ENCODE peak calls at places on chromosomes 3 and 15, in four cellular contexts. Q, Z, H and R are unnamed samples.

GRCh38 chr3:16849240-16849639 is 35.5 kb upstream of the PLCL2 start:
- DNase-seq in Q (no peak), Z (no peak), H (no peak), R (peak)

GRCh38 chr15:42355291-42355690 is 4.0 kb upstream of the CAPN3 start:
- DNase-seq in Q (no peak), Z (no peak), H (no peak), R (no peak)

GRCh38 chr15:85035980-85036379 is 54.3 kb downstream of the PDE8A start:
- DNase-seq in Q (no peak), Z (no peak), H (no peak), R (no peak)

GRCh38 chr3:32403663-32404062 is 12.0 kb downstream of the CMTM7 start:
- DNase-seq in Q (no peak), Z (no peak), H (no peak), R (no peak)

GRCh38 chr3:41362638-41363559 is 163.6 kb downstream of the CTNNB1 start:
- DNase-seq in Q (peak), Z (no peak), H (no peak), R (peak)

GRCh38 chr3:176814252-176814651 is 383.0 kb downstream of the TBL1XR1 start:
- DNase-seq in Q (peak), Z (peak), H (peak), R (peak)

GRCh38 chr3:185341616-185342457 is 21.1 kb upstream of the MAP3K13 start:
- DNase-seq in Q (no peak), Z (no peak), H (no peak), R (no peak)

GRCh38 chr3:18444597-18445420 is 19.7 kb upstream of the SATB1 start:
- DNase-seq in Q (peak), Z (peak), H (peak), R (peak)

GRCh38 chr15:84633311-84634227 is 20.5 kb downstream of the WDR73 start:
- DNase-seq in Q (peak), Z (peak), H (peak), R (peak)

GRCh38 chr15:77019476-77020331 is 24.8 kb downstream of the PSTPIP1 start:
- DNase-seq in Q (no peak), Z (no peak), H (no peak), R (no peak)

GRCh38 chr3:100910986-100911385 is 82.2 kb downstream of the ABI3BP start:
- DNase-seq in Q (no peak), Z (no peak), H (no peak), R (no peak)

GRCh38 chr3:186746008-186746407 is 28.8 kb downstream of the KNG1 start:
- DNase-seq in Q (peak), Z (no peak), H (no peak), R (peak)

GRCh38 chr15:56772868-56773639 is 39.7 kb upstream of the ZNF280D start:
- DNase-seq in Q (peak), Z (no peak), H (no peak), R (no peak)

GRCh38 chr3:171526869-171527268 is 66.7 kb upstream of the TNIK start:
- DNase-seq in Q (peak), Z (no peak), H (no peak), R (no peak)

GRCh38 chr3:42013652-42014442 is 51.9 kb upstream of the ULK4 start:
- DNase-seq in Q (no peak), Z (peak), H (peak), R (peak)

GRCh38 chr3:116920836-116921596 is 211.4 kb downstream of the TUSC7 start:
- DNase-seq in Q (no peak), Z (no peak), H (no peak), R (no peak)

GRCh38 chr3:186307594-186307993 is 54.4 kb downstream of the DGKG start:
- DNase-seq in Q (peak), Z (peak), H (peak), R (no peak)

GRCh38 chr3:94069242-94069813 is 6.5 kb downstream of the NSUN3 start:
- DNase-seq in Q (peak), Z (no peak), H (no peak), R (no peak)

GRCh38 chr3:115500795-115501194 is 122.5 kb upstream of the GAP43 start:
- DNase-seq in Q (no peak), Z (no peak), H (no peak), R (no peak)

GRCh38 chr15:63420333-63420741 is 38.7 kb upstream of the CA12 start:
- DNase-seq in Q (no peak), Z (peak), H (peak), R (no peak)

GRCh38 chr3:148158210-148158609 is 539.5 kb upstream of the AGTR1 start:
- DNase-seq in Q (no peak), Z (no peak), H (no peak), R (no peak)

GRCh38 chr3:179410317-179410716 is 41.0 kb downstream of the GNB4 start:
- DNase-seq in Q (no peak), Z (no peak), H (no peak), R (no peak)

GRCh38 chr3:66991478-66991877 is 6.6 kb upstream of the KBTBD8 start:
- DNase-seq in Q (no peak), Z (peak), H (no peak), R (no peak)

GRCh38 chr3:110165753-110166152 is 828.4 kb upstream of the DPPA4 start:
- DNase-seq in Q (no peak), Z (no peak), H (no peak), R (peak)

GRCh38 chr3:88986834-88987233 is 120.6 kb upstream of the EPHA3 start:
- DNase-seq in Q (no peak), Z (no peak), H (no peak), R (no peak)

GRCh38 chr3:52226229-52226817 is 878 bp upstream of the TLR9 start:
- DNase-seq in Q (no peak), Z (no peak), H (no peak), R (no peak)

GRCh38 chr3:55690746-55691540 is 203.8 kb upstream of the WNT5A start:
- DNase-seq in Q (no peak), Z (no peak), H (peak), R (peak)

GRCh38 chr3:33420966-33421365 is 19.2 kb downstream of the UBP1 start:
- DNase-seq in Q (no peak), Z (no peak), H (no peak), R (no peak)

GRCh38 chr3:65836047-65836446 is 202.7 kb downstream of the MAGI1 start:
- DNase-seq in Q (no peak), Z (no peak), H (no peak), R (no peak)

GRCh38 chr3:43512749-43513404 is 108.9 kb downstream of the ANO10 start:
- DNase-seq in Q (no peak), Z (no peak), H (no peak), R (no peak)

GRCh38 chr3:177802151-177802900 is 605.0 kb upstream of the TBL1XR1 start:
- DNase-seq in Q (no peak), Z (no peak), H (no peak), R (no peak)

GRCh38 chr15:92029767-92030166 is 176.3 kb downstream of the SLCO3A1 start:
- DNase-seq in Q (no peak), Z (no peak), H (no peak), R (no peak)

GRCh38 chr15:64305261-64305660 is 50.7 kb downstream of the CSNK1G1 start:
- DNase-seq in Q (no peak), Z (no peak), H (no peak), R (no peak)

GRCh38 chr3:195893516-195893915 is 14.8 kb downstream of the TNK2 start:
- DNase-seq in Q (no peak), Z (no peak), H (no peak), R (no peak)

DNA sequence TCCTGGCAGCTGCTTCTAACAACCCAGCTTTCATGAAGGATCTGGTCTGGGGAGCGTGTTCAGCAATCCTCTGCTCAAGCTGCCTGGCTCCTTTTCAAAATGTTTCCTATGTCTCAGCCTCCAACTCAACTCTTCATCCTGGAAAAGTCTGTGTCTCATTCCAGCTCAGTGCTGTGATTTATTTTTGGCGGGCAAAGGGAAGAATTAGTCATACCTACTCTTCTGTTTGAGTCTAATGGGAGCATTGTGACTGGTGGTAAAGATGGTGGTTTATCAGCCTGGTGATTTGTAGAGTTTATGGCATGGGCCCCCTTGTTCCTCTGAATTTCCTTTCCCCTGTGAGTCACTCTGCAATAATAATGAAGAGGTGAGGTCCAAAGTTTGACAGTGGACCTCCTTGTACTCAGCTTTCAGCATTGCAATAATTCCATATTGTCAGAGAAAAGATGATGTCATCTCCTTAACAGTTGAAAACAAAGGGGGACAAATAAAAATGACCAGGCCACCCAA is 204.8 kb upstream of the MCTP2 start:
- DNase-seq in Q (no peak), Z (no peak), H (no peak), R (no peak)
- TF ChIP-seq ELF4 in Q (no peak), Z (no peak), H (no peak), R (no peak)

GRCh38 chr3:194875581-194876402 is 190.1 kb downstream of the FAM43A start:
- DNase-seq in Q (no peak), Z (no peak), H (no peak), R (no peak)

GRCh38 chr3:194874206-194874605 is 188.5 kb downstream of the FAM43A start:
- DNase-seq in Q (no peak), Z (no peak), H (no peak), R (no peak)

GRCh38 chr3:194872669-194872977 is 186.9 kb downstream of the FAM43A start:
- DNase-seq in Q (no peak), Z (no peak), H (no peak), R (no peak)

GRCh38 chr3:194876403-194877165 is 190.9 kb downstream of the FAM43A start:
- DNase-seq in Q (no peak), Z (no peak), H (no peak), R (no peak)

GRCh38 chr3:194874783-194875182 is 189.1 kb downstream of the FAM43A start:
- DNase-seq in Q (no peak), Z (no peak), H (no peak), R (no peak)
- TF ChIP-seq ELF4 in Q (no peak), Z (no peak), H (no peak), R (no peak)

GRCh38 chr3:82940124-82940523 is 1178.7 kb upstream of the GBE1 start:
- DNase-seq in Q (no peak), Z (no peak), H (no peak), R (no peak)
- TF ChIP-seq ELF4 in Q (no peak), Z (no peak), H (no peak), R (no peak)

DNA sequence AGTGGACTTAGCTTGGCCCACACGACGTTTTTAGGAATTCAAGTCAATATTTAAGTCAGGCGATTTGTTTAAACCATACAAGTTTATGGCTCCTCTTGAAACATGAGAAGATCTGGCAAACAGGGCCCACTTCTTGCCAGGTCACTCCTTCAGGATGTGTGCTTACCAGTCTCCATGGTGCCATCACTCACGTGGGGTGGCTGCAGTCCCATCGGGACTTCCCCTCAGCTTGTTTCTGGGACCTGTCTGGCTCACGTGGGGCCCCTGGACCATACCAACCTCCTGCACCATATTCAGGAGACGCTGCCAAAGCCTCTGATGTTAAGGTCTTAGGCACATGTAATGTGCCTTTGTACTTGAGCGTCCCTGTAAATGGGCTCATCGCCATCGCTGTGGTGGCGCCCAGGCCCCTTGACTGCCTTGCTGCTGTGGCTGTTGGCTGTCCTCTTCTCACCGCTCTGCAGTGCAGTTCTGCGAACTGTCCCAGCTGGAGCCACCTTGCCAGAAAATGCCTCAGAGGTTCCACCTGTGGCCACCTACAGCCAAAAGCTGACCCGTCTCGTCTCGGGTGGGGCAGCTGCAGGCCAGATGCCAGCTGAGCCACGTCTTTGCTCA is 8.9 kb downstream of the MCM2 start:
- DNase-seq in Q (no peak), Z (no peak), H (no peak), R (no peak)
- TF ChIP-seq ELF4 in Q (no peak), Z (no peak), H (no peak), R (no peak)

DNA sequence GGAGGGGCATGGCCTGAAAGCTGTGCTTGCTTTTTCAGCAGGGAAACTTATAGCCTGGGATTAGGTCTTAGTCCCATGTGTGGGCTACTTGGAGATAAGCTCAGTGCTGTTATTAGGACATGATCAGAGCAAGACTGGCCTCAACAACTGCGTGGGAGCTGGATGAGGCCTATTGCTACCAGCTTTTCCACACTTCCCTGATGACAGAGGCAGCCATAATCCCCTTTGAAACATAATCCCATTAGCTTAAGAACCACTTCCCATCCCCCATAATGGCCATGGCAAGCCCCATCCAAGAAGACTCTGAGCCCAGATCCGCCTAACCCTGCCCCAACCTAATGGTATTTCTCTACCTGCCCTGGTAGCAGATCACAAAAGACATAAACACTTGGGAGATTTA is 26.6 kb upstream of the GK5 start:
- DNase-seq in Q (no peak), Z (no peak), H (no peak), R (no peak)
- TF ChIP-seq ELF4 in Q (no peak), Z (no peak), H (no peak), R (no peak)

GRCh38 chr3:133152056-133152455 is 113.9 kb downstream of the TMEM108 start:
- DNase-seq in Q (no peak), Z (no peak), H (no peak), R (no peak)
- TF ChIP-seq ELF4 in Q (no peak), Z (no peak), H (no peak), R (no peak)

GRCh38 chr3:125647318-125648014 is 52.2 kb upstream of the OSBPL11 start:
- DNase-seq in Q (no peak), Z (no peak), H (no peak), R (no peak)
- TF ChIP-seq ELF4 in Q (no peak), Z (no peak), H (no peak), R (no peak)

GRCh38 chr3:7285502-7285901 is 424.6 kb downstream of the GRM7 start:
- DNase-seq in Q (no peak), Z (no peak), H (no peak), R (peak)
- TF ChIP-seq ELF4 in Q (no peak), Z (no peak), H (no peak), R (no peak)